ENCODE peak calls at places on chromosomes 6 and 20, in seven cellular contexts. Q is GM12865; F is SK-N-SH; H is CD14-positive monocyte; M is HCT116; J is cardiac fibroblast; L is activated CD8-positive, alpha-beta T cell treated with anti-CD3 and anti-CD28 coated beads for 36 hours. I is an unnamed sample.

GRCh38 chr6:18154507-18155272 is at the start of gene TPMT:
- DNase-seq in Q (peak; percentile 11), F (no peak), H (no peak), M (no peak), J (peak; percentile 11), L (peak; percentile 17), I (no peak)

GRCh38 chr6:98834060-98835031 is at the start of gene POU3F2:
- DNase-seq in Q (peak; percentile 78), F (peak; percentile 97), H (no peak), M (no peak), J (peak; percentile 83), L (peak; percentile 75), I (peak; percentile 88)

GRCh38 chr6:391559-392440 is at the start of gene IRF4:
- DNase-seq in Q (peak; percentile 91), F (no peak), H (peak; percentile 44), M (no peak), J (no peak), L (peak; percentile 75), I (no peak)

GRCh38 chr6:169899481-169900145 is 148.2 kb downstream of the ERMARD start:
- DNase-seq in Q (no peak), F (no peak), H (no peak), M (no peak), J (no peak), L (no peak), I (no peak)

GRCh38 chr20:17856837-17857605 is 111.6 kb downstream of the SNX5 start:
- DNase-seq in Q (peak; percentile 27), F (no peak), H (peak; percentile 12), M (no peak), J (no peak), L (no peak), I (no peak)

GRCh38 chr20:48669946-48670630 is 157.7 kb downstream of the PREX1 start:
- DNase-seq in Q (no peak), F (no peak), H (no peak), M (no peak), J (no peak), L (no peak), I (no peak)

GRCh38 chr20:53805895-53806384 is 212.3 kb upstream of the ZNF217 start:
- DNase-seq in Q (no peak), F (no peak), H (no peak), M (no peak), J (peak; percentile 45), L (no peak), I (no peak)

GRCh38 chr6:89745728-89746127 is 73.9 kb downstream of the MDN1 start:
- DNase-seq in Q (no peak), F (no peak), H (no peak), M (no peak), J (no peak), L (no peak), I (no peak)

GRCh38 chr6:1867197-1867596 is 257.5 kb downstream of the FOXC1 start:
- DNase-seq in Q (no peak), F (no peak), H (no peak), M (no peak), J (no peak), L (no peak), I (no peak)

GRCh38 chr6:158894192-158894591 is 75.0 kb upstream of the EZR start:
- DNase-seq in Q (no peak), F (no peak), H (no peak), M (peak; percentile 86), J (peak; percentile 83), L (no peak), I (peak; percentile 73)

GRCh38 chr6:159693894-159694545 is 979 bp upstream of the SOD2 start:
- DNase-seq in Q (peak; percentile 47), F (no peak), H (peak; percentile 84), M (no peak), J (peak; percentile 56), L (peak; percentile 33), I (no peak)

GRCh38 chr6:158539363-158539762 is 20.5 kb upstream of the TMEM181 start:
- DNase-seq in Q (no peak), F (no peak), H (no peak), M (no peak), J (no peak), L (no peak), I (no peak)

GRCh38 chr6:80742481-80742880 is 636.0 kb downstream of the BCKDHB start:
- DNase-seq in Q (peak; percentile 13), F (no peak), H (no peak), M (peak; percentile 35), J (peak; percentile 54), L (no peak), I (peak; percentile 49)
- TF ChIP-seq CTCF in Q (no peak), F (peak; percentile 59), H (peak; percentile 8), M (peak; percentile 46), J (peak; percentile 36), L (peak; percentile 32), I (peak; percentile 44)

GRCh38 chr20:34579936-34580587 is 21.5 kb downstream of the MAP1LC3A start:
- DNase-seq in Q (peak; percentile 78), F (no peak), H (no peak), M (no peak), J (no peak), L (peak; percentile 24), I (no peak)

GRCh38 chr20:34582221-34582620 is 23.7 kb downstream of the MAP1LC3A start:
- DNase-seq in Q (no peak), F (no peak), H (no peak), M (no peak), J (no peak), L (no peak), I (no peak)

GRCh38 chr20:34582911-34583310 is 24.4 kb downstream of the MAP1LC3A start:
- DNase-seq in Q (no peak), F (no peak), H (no peak), M (no peak), J (no peak), L (no peak), I (no peak)

GRCh38 chr20:34580588-34580940 is 22.0 kb downstream of the MAP1LC3A start:
- DNase-seq in Q (no peak), F (no peak), H (no peak), M (no peak), J (no peak), L (no peak), I (no peak)

DNA sequence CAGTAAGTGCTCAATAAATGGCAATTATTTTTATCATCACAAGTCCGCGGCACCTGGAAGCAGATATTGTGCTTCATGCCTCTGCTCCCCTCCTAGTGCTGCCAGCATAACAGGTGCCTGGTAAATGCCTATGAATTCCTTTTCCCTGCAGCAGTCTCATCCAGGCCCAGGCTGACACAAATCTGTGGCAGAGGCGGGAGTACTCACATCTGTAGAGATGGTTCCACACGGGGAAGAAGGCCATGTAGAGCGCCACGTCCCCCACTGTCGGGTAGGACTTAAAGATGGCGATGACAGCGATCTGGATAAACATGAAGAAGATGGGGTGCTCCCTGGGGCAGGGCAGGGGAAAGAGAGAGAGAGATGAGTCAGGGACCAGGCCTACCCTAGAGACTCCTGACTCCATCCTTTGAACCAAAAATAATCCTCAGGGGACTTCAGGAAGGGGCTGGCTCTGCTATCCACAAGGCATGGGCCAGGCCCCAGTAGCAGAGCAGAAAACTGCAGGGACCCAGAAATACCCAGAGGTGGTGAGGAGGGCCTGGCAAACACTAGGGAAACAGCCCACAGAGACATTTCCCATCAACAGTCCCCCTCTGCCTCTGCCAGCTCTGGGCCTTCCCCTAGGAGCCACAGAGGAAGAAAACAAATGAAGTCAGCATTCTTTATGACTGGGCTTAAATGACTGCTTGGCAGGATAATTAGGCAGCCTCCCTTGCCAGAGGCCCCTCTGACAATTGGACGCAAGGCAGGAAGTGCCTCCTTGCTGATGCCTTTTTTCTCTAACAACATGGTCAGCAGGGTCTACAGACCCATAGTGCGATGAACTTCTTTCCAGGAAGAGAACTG is 23.0 kb downstream of the MAP1LC3A start:
- DNase-seq in Q (peak; percentile 67), F (no peak), H (no peak), M (no peak), J (peak; percentile 89), L (peak; percentile 62), I (peak; percentile 64)
- TF ChIP-seq CTCF in Q (no peak), F (no peak), H (no peak), M (no peak), J (no peak), L (no peak), I (no peak)

GRCh38 chr20:47230811-47231256 is 125.7 kb downstream of the ZMYND8 start:
- DNase-seq in Q (no peak), F (no peak), H (no peak), M (no peak), J (no peak), L (no peak), I (no peak)

GRCh38 chr20:47232518-47232917 is 124.0 kb downstream of the ZMYND8 start:
- DNase-seq in Q (no peak), F (no peak), H (no peak), M (no peak), J (no peak), L (no peak), I (no peak)

GRCh38 chr20:47228654-47229053 is 127.8 kb downstream of the ZMYND8 start:
- DNase-seq in Q (no peak), F (no peak), H (no peak), M (no peak), J (no peak), L (no peak), I (no peak)

GRCh38 chr20:47233333-47234188 is 122.9 kb downstream of the ZMYND8 start:
- DNase-seq in Q (no peak), F (no peak), H (no peak), M (no peak), J (no peak), L (no peak), I (no peak)

GRCh38 chr20:47231382-47232042 is 125.0 kb downstream of the ZMYND8 start:
- DNase-seq in Q (no peak), F (no peak), H (no peak), M (no peak), J (peak; percentile 64), L (no peak), I (peak; percentile 35)
- TF ChIP-seq CTCF in Q (no peak), F (peak; percentile 40), H (no peak), M (no peak), J (no peak), L (no peak), I (peak; percentile 24)

GRCh38 chr6:53293691-53294090 is 55.1 kb downstream of the ELOVL5 start:
- DNase-seq in Q (no peak), F (no peak), H (no peak), M (no peak), J (no peak), L (no peak), I (no peak)

GRCh38 chr6:53297004-53297403 is 51.7 kb downstream of the ELOVL5 start:
- DNase-seq in Q (no peak), F (no peak), H (no peak), M (no peak), J (no peak), L (no peak), I (no peak)

GRCh38 chr6:53294611-53295010 is 54.1 kb downstream of the ELOVL5 start:
- DNase-seq in Q (no peak), F (no peak), H (no peak), M (no peak), J (no peak), L (no peak), I (no peak)

GRCh38 chr6:53295176-53295575 is 53.6 kb downstream of the ELOVL5 start:
- DNase-seq in Q (no peak), F (no peak), H (no peak), M (no peak), J (peak; percentile 53), L (no peak), I (no peak)

DNA sequence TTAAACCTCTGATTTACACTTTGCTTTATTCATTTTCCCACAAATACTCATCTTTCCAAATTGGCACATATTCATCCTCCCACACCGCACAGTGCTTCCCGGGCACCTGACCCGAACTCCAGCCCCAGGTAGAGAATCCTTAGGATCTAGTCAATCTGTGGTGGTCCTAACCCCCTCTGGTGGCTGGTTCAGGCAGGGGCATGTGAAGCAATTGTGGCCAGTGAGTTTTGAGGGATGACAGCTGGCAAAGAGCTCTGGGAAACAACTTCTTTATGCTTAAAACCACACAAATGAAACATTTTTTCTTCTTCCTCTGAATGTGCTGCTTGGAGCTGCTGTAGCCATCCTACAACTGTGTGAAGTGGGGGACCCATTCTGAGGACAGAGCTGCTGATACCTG is 54.7 kb downstream of the ELOVL5 start:
- DNase-seq in Q (no peak), F (peak; percentile 60), H (no peak), M (peak; percentile 4), J (no peak), L (peak; percentile 45), I (no peak)
- TF ChIP-seq CTCF in Q (peak; percentile 40), F (peak; percentile 74), H (no peak), M (peak; percentile 72), J (peak; percentile 63), L (peak; percentile 44), I (peak; percentile 85)

I was measured in astrocyte of the cerebellum.